ENCODE peak calls at places on chromosomes 7 and 10, in eight cellular contexts. Y is CD8-positive, alpha-beta memory T cell; V is foreskin keratinocyte; U is HepG2; K is transverse colon; I is mammary epithelial cell; S is prostate gland; L is aorta. X is an unnamed sample.

GRCh38 chr10:118002581-118002980 is 44.2 kb downstream of the RAB11FIP2 start:
- DNase-seq in Y (no peak), V (no peak), U (no peak), K (no peak), I (peak; percentile 14), S (no peak), L (no peak), X (no peak)

GRCh38 chr10:70714961-70715360 is 42.7 kb downstream of the ADAMTS14 start:
- DNase-seq in Y (no peak), V (no peak), U (no peak), K (no peak), I (no peak), S (no peak), L (no peak), X (no peak)

GRCh38 chr7:148260605-148261004 is 330.0 kb upstream of the C7orf33 start:
- DNase-seq in Y (no peak), V (no peak), U (no peak), K (peak; percentile 20), I (no peak), S (no peak), L (no peak), X (no peak)

GRCh38 chr10:124093076-124093773 is at the start of gene CHST15:
- DNase-seq in Y (no peak), V (peak; percentile 73), U (peak; percentile 86), K (peak; percentile 46), I (peak; percentile 90), S (peak; percentile 50), L (peak; percentile 68), X (no peak)

GRCh38 chr7:102912742-102913141 is at the start of gene LRRC17:
- DNase-seq in Y (no peak), V (no peak), U (no peak), K (no peak), I (no peak), S (no peak), L (no peak), X (no peak)

GRCh38 chr10:47047127-47047504 is 135.9 kb downstream of the PTPN20 start:
- DNase-seq in Y (no peak), V (no peak), U (no peak), K (no peak), I (no peak), S (no peak), L (peak; percentile 33), X (no peak)

GRCh38 chr7:74307738-74308505 is 18.7 kb downstream of the CLIP2 start:
- DNase-seq in Y (no peak), V (no peak), U (no peak), K (no peak), I (no peak), S (no peak), L (no peak), X (no peak)

GRCh38 chr7:28629216-28629848 is 217.0 kb downstream of the CREB5 start:
- DNase-seq in Y (no peak), V (no peak), U (no peak), K (no peak), I (peak; percentile 44), S (no peak), L (no peak), X (no peak)

GRCh38 chr10:17883621-17884020 is 68.1 kb upstream of the SLC39A12 start:
- DNase-seq in Y (no peak), V (no peak), U (no peak), K (peak; percentile 30), I (no peak), S (no peak), L (no peak), X (no peak)

GRCh38 chr10:51862149-51862548 is 162.8 kb upstream of the CSTF2T start:
- DNase-seq in Y (no peak), V (no peak), U (no peak), K (no peak), I (no peak), S (no peak), L (no peak), X (no peak)

DNA sequence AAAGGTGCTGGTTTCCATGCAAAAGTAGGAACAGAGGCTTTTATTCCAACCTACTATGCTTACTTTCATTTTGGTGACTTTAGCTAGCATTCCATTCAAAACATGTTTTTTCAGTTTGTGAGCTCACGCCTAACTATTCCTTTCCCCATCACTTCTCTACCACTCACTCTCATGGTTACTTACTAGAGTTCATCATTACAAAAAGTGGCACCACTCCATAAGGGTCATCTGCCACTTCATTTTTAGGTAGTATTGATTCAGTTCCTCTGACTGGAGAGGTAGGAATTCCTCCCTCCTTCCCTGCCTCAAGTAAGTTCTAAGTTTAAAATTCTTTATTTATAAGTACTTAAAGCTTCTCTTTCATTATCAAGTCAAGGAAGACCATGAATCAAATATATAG is 543.1 kb downstream of the HTR7 start:
- DNase-seq in Y (no peak), V (no peak), U (no peak), K (no peak), I (no peak), S (no peak), L (no peak), X (no peak)
- H3K27ac ChIP-seq in Y (no peak overlapping the region), V (no peak overlapping the region), U (no peak overlapping the region), K (no peak overlapping the region), I (no peak overlapping the region), S (no peak overlapping the region), L (no peak overlapping the region), X (no peak overlapping the region)

GRCh38 chr10:78539247-78539766 is 505.6 kb downstream of the RPS24 start:
- DNase-seq in Y (no peak), V (no peak), U (peak; percentile 83), K (no peak), I (no peak), S (no peak), L (no peak), X (no peak)
- H3K27ac ChIP-seq in Y (no peak overlapping the region), V (no peak overlapping the region), U (peak overlapping the region; percentile 68), K (no peak overlapping the region), I (no peak overlapping the region), S (no peak overlapping the region), L (no peak overlapping the region), X (no peak overlapping the region)

GRCh38 chr7:154857240-154857639 is 145.7 kb downstream of the PAXIP1 start:
- DNase-seq in Y (no peak), V (no peak), U (no peak), K (peak; percentile 33), I (no peak), S (no peak), L (no peak), X (no peak)

GRCh38 chr7:154859747-154860620 is 142.9 kb downstream of the PAXIP1 start:
- DNase-seq in Y (no peak), V (no peak), U (no peak), K (no peak), I (no peak), S (no peak), L (no peak), X (no peak)

GRCh38 chr7:154858836-154859537 is 143.9 kb downstream of the PAXIP1 start:
- DNase-seq in Y (no peak), V (no peak), U (no peak), K (no peak), I (no peak), S (no peak), L (no peak), X (no peak)

GRCh38 chr7:154856737-154857136 is 146.2 kb downstream of the PAXIP1 start:
- DNase-seq in Y (no peak), V (no peak), U (no peak), K (no peak), I (no peak), S (no peak), L (no peak), X (no peak)

DNA sequence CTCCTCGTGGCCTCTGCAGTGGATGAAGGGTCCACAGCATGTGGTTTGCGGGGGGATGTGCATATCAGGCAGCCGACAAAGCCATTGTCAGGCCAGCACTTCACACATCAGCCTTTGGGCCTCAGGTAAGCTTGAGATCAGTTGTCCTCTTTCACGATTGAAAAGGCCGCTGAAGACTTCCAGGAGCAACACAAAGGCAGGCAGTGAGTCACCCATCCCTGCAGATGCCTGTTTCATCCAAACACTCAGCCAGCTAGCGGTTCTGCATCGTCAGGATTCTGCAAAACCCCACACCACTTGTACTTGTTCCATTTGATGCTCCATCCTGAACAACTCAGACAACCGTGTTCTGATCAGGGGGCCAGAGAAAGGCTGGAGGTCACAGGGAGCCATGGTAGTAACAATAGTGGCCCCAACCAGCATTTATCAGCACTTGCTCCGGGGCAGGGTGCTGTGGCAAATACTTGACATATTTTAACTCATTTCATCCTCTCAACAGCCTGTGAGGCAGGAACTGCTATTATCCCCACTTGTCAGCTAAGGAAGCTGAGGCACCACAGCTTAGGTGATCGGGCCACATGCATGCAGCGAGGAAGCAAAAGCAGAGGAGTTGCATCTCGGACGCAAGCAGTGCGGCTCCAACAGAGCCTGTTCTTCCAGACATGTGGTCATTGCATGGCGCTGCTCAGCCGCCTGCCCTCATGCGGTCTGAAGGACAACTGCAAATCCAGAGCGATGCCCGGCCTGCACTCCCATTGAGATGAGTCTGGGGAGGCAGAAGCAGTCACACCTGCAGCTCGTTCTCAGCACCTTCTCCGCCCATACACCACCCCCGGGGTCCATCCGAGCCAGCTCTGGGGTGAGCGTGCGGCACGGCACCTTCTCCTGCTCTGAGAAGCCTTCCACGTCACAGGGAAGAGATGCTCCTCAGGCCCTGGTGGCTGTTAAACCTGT is 144.9 kb downstream of the PAXIP1 start:
- DNase-seq in Y (no peak), V (no peak), U (no peak), K (no peak), I (no peak), S (no peak), L (no peak), X (no peak)
- H3K27ac ChIP-seq in Y (no peak overlapping the region), V (no peak overlapping the region), U (no peak overlapping the region), K (no peak overlapping the region), I (no peak overlapping the region), S (no peak overlapping the region), L (no peak overlapping the region), X (no peak overlapping the region)

GRCh38 chr7:44712012-44712411 is 36.6 kb upstream of the ZMIZ2 start:
- DNase-seq in Y (no peak), V (no peak), U (peak; percentile 77), K (no peak), I (no peak), S (no peak), L (no peak), X (no peak)

GRCh38 chr7:44711528-44711927 is 37.1 kb upstream of the ZMIZ2 start:
- DNase-seq in Y (no peak), V (no peak), U (no peak), K (no peak), I (no peak), S (no peak), L (no peak), X (no peak)

GRCh38 chr7:44709011-44709915 is 39.4 kb upstream of the ZMIZ2 start:
- DNase-seq in Y (no peak), V (no peak), U (no peak), K (no peak), I (no peak), S (no peak), L (no peak), X (no peak)

GRCh38 chr7:44707558-44708230 is 41.0 kb upstream of the ZMIZ2 start:
- DNase-seq in Y (no peak), V (no peak), U (no peak), K (no peak), I (no peak), S (no peak), L (no peak), X (no peak)

DNA sequence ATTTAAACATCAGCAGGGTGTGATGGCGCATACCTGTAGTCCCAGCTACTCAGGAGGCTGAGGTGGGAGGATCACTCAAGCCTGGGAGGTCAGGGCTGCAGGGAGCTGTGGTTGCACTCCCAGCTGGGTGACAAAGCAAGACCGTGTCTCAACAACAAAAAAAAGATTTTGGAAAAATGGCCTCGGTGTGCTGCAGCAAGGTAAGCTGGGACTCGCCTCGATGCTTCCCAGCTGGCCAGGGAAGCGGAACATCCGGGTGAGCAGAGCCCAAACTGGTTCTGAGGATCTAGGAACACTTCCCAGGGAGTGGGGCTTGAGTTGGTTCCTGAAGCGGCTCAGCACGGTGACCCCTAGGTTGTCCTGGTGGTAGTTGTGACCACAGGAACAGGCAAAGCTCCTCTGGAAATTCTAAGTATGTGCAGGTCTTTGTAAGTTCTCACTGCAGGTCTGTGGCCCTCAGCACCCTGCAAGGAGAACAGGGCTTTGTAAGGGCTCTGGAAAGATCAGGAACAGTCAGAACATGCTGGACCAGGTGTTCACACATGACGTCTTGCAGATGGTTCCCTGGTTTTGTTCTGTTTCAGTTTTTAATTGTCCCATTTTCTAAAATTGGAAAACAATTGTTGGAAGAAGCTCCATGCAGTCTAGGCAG is 38.6 kb upstream of the ZMIZ2 start:
- DNase-seq in Y (no peak), V (no peak), U (no peak), K (no peak), I (no peak), S (no peak), L (no peak), X (no peak)
- H3K27ac ChIP-seq in Y (no peak overlapping the region), V (no peak overlapping the region), U (no peak overlapping the region), K (no peak overlapping the region), I (no peak overlapping the region), S (no peak overlapping the region), L (no peak overlapping the region), X (no peak overlapping the region)